ENCODE peak calls at places on chromosomes 7 and 10, in ten cellular contexts. T is tibial nerve, P is HL-60, H is BE2C, D is astrocyte, J is fibroblast of villous mesenchyme, B is fibroblast of the aortic adventitia, S is ovary, Z is AG10803, K is fibroblast of pulmonary artery. X is an unnamed sample.
A peak's percentile ranks its signal among the peaks of the same experiment; 100 is the strongest.

GRCh38 chr7:88254721-88255120 is 34.9 kb upstream of the SRI start:
- DNase-seq in T (no peak), P (no peak), H (no peak), D (peak; percentile 24), J (no peak), B (peak; percentile 21), S (no peak), Z (no peak), K (no peak), X (peak; percentile 14)

GRCh38 chr10:123669901-123670300 is 3.7 kb downstream of the GPR26 start:
- DNase-seq in T (no peak), P (no peak), H (no peak), D (no peak), J (no peak), B (no peak), S (no peak), Z (peak; percentile 62), K (no peak), X (no peak)

GRCh38 chr10:9814285-9814866 is 1203.3 kb upstream of the CELF2 start:
- DNase-seq in T (no peak), P (no peak), H (no peak), D (peak; percentile 54), J (peak; percentile 44), B (no peak), S (no peak), Z (peak; percentile 38), K (peak; percentile 30), X (peak; percentile 75)

GRCh38 chr10:126387931-126388911 is at the start of gene ADAM12:
- DNase-seq in T (no peak), P (no peak), H (peak; percentile 45), D (peak; percentile 71), J (peak; percentile 61), B (peak; percentile 85), S (peak; percentile 79), Z (peak; percentile 78), K (peak; percentile 65), X (peak; percentile 77)

GRCh38 chr10:69383485-69384089 is 33.1 kb downstream of the TACR2 start:
- DNase-seq in T (no peak), P (no peak), H (no peak), D (no peak), J (peak; percentile 86), B (peak; percentile 67), S (no peak), Z (peak; percentile 74), K (peak; percentile 59), X (peak; percentile 84)

GRCh38 chr10:77248104-77248503 is 389.5 kb downstream of the KCNMA1 start:
- DNase-seq in T (no peak), P (no peak), H (no peak), D (no peak), J (no peak), B (no peak), S (no peak), Z (no peak), K (no peak), X (peak; percentile 18)

GRCh38 chr7:42359946-42360345 is 122.9 kb upstream of the GLI3 start:
- DNase-seq in T (no peak), P (no peak), H (no peak), D (no peak), J (peak; percentile 66), B (no peak), S (no peak), Z (peak; percentile 74), K (no peak), X (no peak)

GRCh38 chr10:7027913-7028808 is 382.7 kb downstream of the SFMBT2 start:
- DNase-seq in T (no peak), P (peak; percentile 5), H (no peak), D (peak; percentile 64), J (peak; percentile 50), B (peak; percentile 15), S (no peak), Z (peak; percentile 2), K (peak; percentile 36), X (peak; percentile 1)

GRCh38 chr10:31304261-31304970 is 14.6 kb upstream of the ZEB1 start:
- DNase-seq in T (no peak), P (no peak), H (no peak), D (peak; percentile 16), J (peak; percentile 80), B (no peak), S (no peak), Z (peak; percentile 72), K (peak; percentile 50), X (peak; percentile 38)

GRCh38 chr7:151246161-151247015 is 2.1 kb downstream of the SMARCD3 start:
- DNase-seq in T (no peak), P (no peak), H (no peak), D (no peak), J (no peak), B (no peak), S (peak; percentile 40), Z (no peak), K (no peak), X (no peak)

GRCh38 chr7:148670807-148671206 is 27.9 kb upstream of the CUL1 start:
- DNase-seq in T (no peak), P (peak; percentile 11), H (no peak), D (no peak), J (no peak), B (no peak), S (no peak), Z (no peak), K (no peak), X (no peak)

GRCh38 chr7:33157781-33158180 is 28.4 kb downstream of the BBS9 start:
- DNase-seq in T (no peak), P (no peak), H (no peak), D (peak; percentile 5), J (peak; percentile 19), B (peak; percentile 54), S (no peak), Z (peak; percentile 41), K (no peak), X (no peak)

GRCh38 chr7:36790280-36790679 is 66.0 kb upstream of the AOAH start:
- DNase-seq in T (no peak), P (no peak), H (no peak), D (no peak), J (no peak), B (no peak), S (no peak), Z (no peak), K (no peak), X (no peak)

GRCh38 chr7:36787933-36788378 is 63.7 kb upstream of the AOAH start:
- DNase-seq in T (no peak), P (no peak), H (no peak), D (no peak), J (no peak), B (no peak), S (no peak), Z (no peak), K (no peak), X (no peak)

GRCh38 chr7:36781011-36781738 is 56.9 kb upstream of the AOAH start:
- DNase-seq in T (no peak), P (no peak), H (no peak), D (no peak), J (no peak), B (no peak), S (no peak), Z (no peak), K (no peak), X (no peak)

GRCh38 chr7:36788814-36789470 is 64.6 kb upstream of the AOAH start:
- DNase-seq in T (no peak), P (no peak), H (no peak), D (no peak), J (no peak), B (no peak), S (no peak), Z (no peak), K (no peak), X (no peak)

DNA sequence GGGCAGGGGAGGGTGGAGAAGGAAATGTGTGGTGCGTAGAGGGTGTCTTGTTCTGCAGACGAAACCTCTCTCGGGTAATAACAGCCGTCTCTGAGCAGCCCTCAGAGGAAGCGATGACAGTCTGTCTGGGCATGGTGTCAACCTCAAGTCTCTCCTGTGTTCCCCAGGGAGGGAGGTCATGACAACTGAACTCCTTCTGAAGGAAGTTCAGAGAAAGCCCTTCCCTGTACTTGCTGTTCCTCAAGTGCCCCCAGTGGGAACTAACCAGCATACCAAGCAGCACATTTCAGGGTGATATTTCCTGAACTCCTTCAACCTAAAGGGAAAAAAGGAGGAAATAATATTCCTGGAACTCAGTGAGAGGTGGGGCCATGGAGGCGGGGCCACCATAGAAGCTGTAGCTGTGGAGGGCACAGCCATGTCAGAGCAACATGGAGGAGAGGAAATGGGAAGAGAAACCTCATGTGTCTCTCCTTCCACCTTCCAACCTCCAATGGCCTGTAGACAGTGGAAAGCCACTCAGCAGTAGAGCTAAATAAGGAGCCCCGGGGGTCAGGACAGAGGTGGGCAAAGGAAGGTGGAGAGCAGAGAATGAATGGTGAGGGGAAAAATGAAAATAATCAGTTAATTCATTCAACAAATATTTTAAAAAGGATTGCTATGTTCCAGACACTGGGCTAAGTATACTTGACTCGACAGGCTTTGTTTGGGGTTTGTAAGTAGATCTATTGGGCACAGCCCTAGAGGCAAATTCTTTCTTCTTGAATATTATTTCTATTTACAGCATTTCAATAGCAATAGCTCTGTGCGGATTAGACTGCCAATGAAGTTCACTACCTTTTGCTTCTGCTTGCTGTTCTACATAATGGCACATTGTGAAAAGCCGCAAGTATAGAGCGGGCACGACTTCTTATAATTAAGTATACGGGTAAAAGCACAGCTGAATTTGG is 61.0 kb upstream of the AOAH start:
- DNase-seq in T (no peak), P (peak; percentile 92), H (no peak), D (no peak), J (no peak), B (no peak), S (no peak), Z (no peak), K (peak; percentile 28), X (peak; percentile 7)
- H3K4me3 ChIP-seq in T (no peak overlapping the region), P (no peak overlapping the region), H (no peak overlapping the region), D (no peak overlapping the region), J (no peak overlapping the region), B (no peak overlapping the region), S (no peak overlapping the region), Z (no peak overlapping the region), K (no peak overlapping the region), X (no peak overlapping the region)

GRCh38 chr7:32062150-32062549 is 8.1 kb downstream of the PDE1C start:
- DNase-seq in T (peak; percentile 23), P (peak; percentile 59), H (peak; percentile 66), D (no peak), J (peak; percentile 13), B (peak; percentile 16), S (peak; percentile 43), Z (no peak), K (peak; percentile 10), X (peak; percentile 43)
- TF ChIP-seq CTCF in T (no peak), P (peak; percentile 63), H (peak; percentile 68), D (peak; percentile 60), J (peak; percentile 41), B (peak; percentile 38), S (no peak), Z (peak; percentile 42), K (peak; percentile 33), X (peak; percentile 47)

GRCh38 chr10:104333728-104334373 is 4.4 kb downstream of the ITPRIP start:
- DNase-seq in T (no peak), P (no peak), H (no peak), D (no peak), J (no peak), B (no peak), S (peak; percentile 21), Z (no peak), K (no peak), X (no peak)
- H3K4me3 ChIP-seq in T (no peak overlapping the region), P (no peak overlapping the region), H (no peak overlapping the region), D (no peak overlapping the region), J (no peak overlapping the region), B (no peak overlapping the region), S (no peak overlapping the region), Z (no peak overlapping the region), K (no peak overlapping the region), X (no peak overlapping the region)

DNA sequence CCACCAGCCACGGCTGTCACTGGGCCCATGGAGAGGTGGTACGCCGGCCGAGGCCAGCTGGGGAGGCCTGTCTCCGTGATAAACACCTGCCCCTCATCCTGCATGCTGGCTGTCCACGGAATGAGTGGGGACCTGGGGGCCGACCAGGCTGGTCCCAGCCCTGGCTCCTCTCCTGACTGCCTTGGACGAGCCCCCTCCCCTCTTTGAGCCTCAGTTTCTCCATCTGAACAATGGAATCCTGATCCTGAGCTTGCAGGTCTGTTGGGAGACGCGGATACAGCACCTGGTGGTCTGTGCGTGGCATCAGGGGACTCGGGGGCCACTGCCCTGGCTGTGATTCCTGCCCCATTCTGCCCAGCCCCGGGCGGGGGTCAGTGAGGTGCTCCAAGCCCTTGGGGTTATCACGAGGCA is 109.9 kb downstream of the MICALL2 start:
- DNase-seq in T (no peak), P (no peak), H (no peak), D (no peak), J (no peak), B (no peak), S (no peak), Z (no peak), K (no peak), X (no peak)
- TF ChIP-seq CTCF in T (no peak), P (no peak), H (no peak), D (no peak), J (no peak), B (no peak), S (no peak), Z (no peak), K (no peak), X (no peak)

X was measured in cardiac fibroblast.